ENCODE peak calls at places on chromosome 9, in four cellular contexts. H, R, U and D are unnamed samples.

GRCh38 chr9:3224931-3225330 is 300.9 kb downstream of the RFX3 start:
- DNase-seq in H (peak; percentile 21), R (no peak), U (no peak), D (no peak)

GRCh38 chr9:74573792-74574191 is 76.7 kb downstream of the RORB start:
- DNase-seq in H (no peak), R (no peak), U (no peak), D (no peak)

GRCh38 chr9:112166176-112167140 is 8.6 kb downstream of the SUSD1 start:
- DNase-seq in H (no peak), R (no peak), U (no peak), D (no peak)

GRCh38 chr9:6383551-6384225 is 29.3 kb upstream of the UHRF2 start:
- DNase-seq in H (no peak), R (no peak), U (no peak), D (no peak)

GRCh38 chr9:111622626-111623025 is 8.5 kb upstream of the DNAJC25 start:
- DNase-seq in H (no peak), R (no peak), U (peak; percentile 78), D (no peak)

GRCh38 chr9:131583836-131584555 is 38.7 kb downstream of the PRRT1B start:
- DNase-seq in H (no peak), R (no peak), U (no peak), D (no peak)

GRCh38 chr9:9924369-9924768 is 688.4 kb downstream of the PTPRD start:
- DNase-seq in H (no peak), R (no peak), U (no peak), D (no peak)

GRCh38 chr9:137634016-137634415 is 15.2 kb downstream of the EHMT1 start:
- DNase-seq in H (no peak), R (no peak), U (no peak), D (no peak)

GRCh38 chr9:92242115-92242778 is 51.2 kb downstream of the IARS1 start:
- DNase-seq in H (peak; percentile 35), R (no peak), U (no peak), D (no peak)

GRCh38 chr9:122168356-122168755 is 8.6 kb downstream of the MORN5 start:
- DNase-seq in H (no peak), R (no peak), U (no peak), D (no peak)

GRCh38 chr9:71120439-71121247 is 778 bp downstream of the TRPM3 start:
- DNase-seq in H (no peak), R (peak; percentile 24), U (no peak), D (no peak)

GRCh38 chr9:125343518-125344284 is 82.1 kb downstream of the GAPVD1 start:
- DNase-seq in H (no peak), R (peak; percentile 25), U (no peak), D (no peak)

GRCh38 chr9:34125681-34126206 is 754 bp downstream of the DCAF12 start:
- DNase-seq in H (peak; percentile 15), R (peak; percentile 16), U (no peak), D (no peak)
- TF ChIP-seq CTCF in H (peak; percentile 9), R (no peak), U (no peak), D (no peak)

DNA sequence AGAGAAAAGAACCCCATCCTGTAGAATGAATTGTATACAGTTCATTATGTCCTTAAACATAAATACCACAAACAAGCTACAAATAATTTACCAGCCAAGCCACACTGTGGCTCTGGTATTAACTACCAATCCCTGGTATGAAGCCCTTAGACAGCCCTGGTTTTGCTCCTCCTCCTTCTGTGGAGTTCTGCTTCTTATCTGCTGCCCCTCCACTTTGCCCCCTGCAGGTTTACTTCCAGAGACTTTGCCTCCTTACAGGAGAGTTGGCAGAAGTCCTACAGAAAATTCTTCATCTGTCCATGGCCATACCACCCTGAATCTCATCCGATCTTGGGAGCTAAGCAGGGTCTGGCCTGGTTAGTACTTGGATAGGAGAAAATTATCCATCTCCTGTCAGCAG is 219.8 kb downstream of the ACTL7B start:
- DNase-seq in H (peak; percentile 21), R (peak; percentile 17), U (no peak), D (no peak)
- TF ChIP-seq CTCF in H (no peak), R (no peak), U (no peak), D (no peak)

GRCh38 chr9:134661791-134662142 is 20.2 kb downstream of the COL5A1 start:
- DNase-seq in H (no peak), R (no peak), U (no peak), D (no peak)

GRCh38 chr9:134661299-134661698 is 19.7 kb downstream of the COL5A1 start:
- DNase-seq in H (no peak), R (no peak), U (no peak), D (no peak)

GRCh38 chr9:134662143-134662876 is 20.7 kb downstream of the COL5A1 start:
- DNase-seq in H (peak; percentile 97), R (no peak), U (peak; percentile 10), D (no peak)

GRCh38 chr9:134659688-134660131 is 18.1 kb downstream of the COL5A1 start:
- DNase-seq in H (no peak), R (no peak), U (peak; percentile 11), D (no peak)

GRCh38 chr9:134660407-134660806 is 18.8 kb downstream of the COL5A1 start:
- DNase-seq in H (no peak), R (no peak), U (peak; percentile 27), D (no peak)
- TF ChIP-seq CTCF in H (peak; percentile 72), R (peak; percentile 70), U (peak; percentile 63), D (no peak)

GRCh38 chr9:100324594-100325200 is 28.0 kb downstream of the TEX10 start:
- DNase-seq in H (peak; percentile 24), R (no peak), U (no peak), D (no peak)
- TF ChIP-seq CTCF in H (peak; percentile 52), R (peak; percentile 22), U (peak; percentile 58), D (peak; percentile 65)